ENCODE peak calls at places on chromosomes 13 and 19, in nine cellular contexts. T, N, A, S, W, P, K, G and C are unnamed samples. For H3K4me1 and H3K27me3, the result is how much of the 10 kb centered on the place peaks cover.

GRCh38 chr13:107020393-107020792 is 452.5 kb upstream of the ARGLU1 start:
- DNase-seq in K (no peak), S (no peak), A (no peak), T (peak), W (no peak), P (no peak), N (no peak), G (no peak), C (no peak)

GRCh38 chr19:40139533-40140287 is 49.0 kb upstream of the ZNF780A start:
- DNase-seq in S (peak), W (peak), A (no peak), N (peak), T (peak), K (peak), G (no peak), P (no peak), C (peak)

GRCh38 chr19:3923096-3923758 is 9.6 kb upstream of the NMRK2 start:
- DNase-seq in K (no peak), A (no peak), T (no peak), S (no peak), G (no peak), P (no peak), N (no peak), W (no peak), C (no peak)

GRCh38 chr13:85654227-85654626 is 145.0 kb downstream of the SLITRK6 start:
- DNase-seq in P (no peak), K (no peak), T (peak), A (no peak), N (no peak), S (no peak), W (no peak), G (no peak), C (no peak)

GRCh38 chr19:46674416-46675178 is 13.6 kb upstream of the DACT3 start:
- DNase-seq in K (peak), A (no peak), G (no peak), P (peak), W (no peak), T (peak), S (no peak), N (no peak), C (no peak)

GRCh38 chr19:11574689-11575088 is 2.8 kb downstream of the ACP5 start:
- DNase-seq in T (no peak), P (no peak), K (no peak), W (no peak), G (no peak), N (no peak), S (no peak), A (no peak), C (no peak)

GRCh38 chr13:59144700-59145099 is 1019.0 kb downstream of the DIAPH3 start:
- DNase-seq in T (no peak), P (peak), G (no peak), A (no peak), K (no peak), S (no peak), W (no peak), N (no peak), C (no peak)

GRCh38 chr13:61727714-61728275 is 312.1 kb upstream of the PCDH20 start:
- DNase-seq in T (peak), G (no peak), P (no peak), N (no peak), K (no peak), S (no peak), A (no peak), W (no peak), C (no peak)

GRCh38 chr19:40805258-40805868 is 6.4 kb downstream of the EGLN2 start:
- DNase-seq in P (no peak), T (no peak), G (no peak), A (no peak), N (no peak), S (no peak), K (no peak), W (peak), C (no peak)

GRCh38 chr19:2274937-2275535 is 6.9 kb downstream of the PEAK3 start:
- DNase-seq in W (peak), P (peak), A (peak), K (peak), T (peak), G (peak), S (peak), N (peak), C (peak)

GRCh38 chr13:75993823-75994222 is 357.7 kb downstream of the LMO7 start:
- DNase-seq in S (no peak), T (no peak), P (no peak), A (no peak), W (no peak), N (no peak), K (no peak), G (no peak), C (no peak)
- H3K4me3 ChIP-seq in S (no peak), T (no peak), P (no peak), A (no peak), W (no peak), N (no peak), K (no peak), G (no peak), C (no peak)

DNA sequence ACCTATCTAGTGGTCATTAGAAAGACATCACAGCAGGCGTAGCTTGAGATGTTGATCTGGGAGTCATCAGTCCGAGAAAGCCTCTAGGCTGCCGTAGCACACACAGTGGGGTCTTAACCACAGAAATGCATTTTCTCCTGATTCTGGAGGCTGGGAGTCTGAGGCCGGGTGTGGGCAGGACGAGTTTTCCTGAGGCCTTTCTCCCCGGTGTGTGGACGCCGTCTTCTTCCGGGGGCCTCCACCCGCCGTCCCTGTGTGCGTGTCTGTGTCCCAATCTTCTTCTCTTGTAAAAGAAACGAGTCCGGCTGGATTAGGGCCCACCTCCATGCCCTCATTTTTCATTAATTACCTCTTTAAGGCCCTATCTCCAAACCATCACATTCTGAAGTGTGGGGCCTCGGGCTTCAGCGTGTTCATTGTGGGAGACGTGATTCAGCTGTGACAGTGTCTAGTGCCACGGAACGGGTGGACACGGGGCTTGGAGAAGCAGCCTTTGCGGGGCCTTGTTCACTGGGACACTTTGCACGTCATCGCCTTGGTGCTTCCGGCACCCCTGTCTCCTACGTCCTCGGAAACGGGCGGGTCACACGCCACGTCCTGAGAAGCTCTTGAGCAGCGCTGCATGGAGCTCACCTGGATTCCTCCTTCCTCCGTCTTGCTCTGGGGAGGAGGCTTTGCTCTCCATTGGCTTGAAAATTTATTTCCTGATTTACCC is 208.9 kb upstream of the SOX1 start:
- DNase-seq in K (no peak), T (no peak), W (no peak), G (no peak), N (no peak), A (no peak), P (no peak), S (no peak), C (no peak)
- H3K4me1 ChIP-seq in K (under half), T (under half), W (under half), G (under half), N (under half), A (under half), P (under half), S (under half), C (under half)

DNA sequence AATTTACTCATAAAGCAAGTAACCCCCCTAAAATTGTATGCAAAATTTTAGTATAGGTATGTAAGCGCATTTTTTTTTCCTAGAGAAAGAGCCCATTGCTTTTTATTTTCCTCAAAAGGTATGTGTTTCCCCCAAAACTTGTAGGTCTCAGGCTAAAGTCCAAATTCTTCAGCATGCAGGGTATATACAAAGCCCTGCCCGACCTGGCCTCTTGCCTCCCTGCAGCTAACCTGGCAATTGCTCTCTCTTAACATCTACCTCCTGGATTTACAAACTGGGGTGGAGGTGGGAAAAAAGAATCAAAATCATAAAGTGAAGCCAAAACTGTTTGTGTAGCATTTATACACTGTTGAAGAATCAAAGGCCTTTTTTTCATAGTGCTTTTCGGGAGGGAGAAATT is 107.8 kb downstream of the KCNRG start:
- DNase-seq in G (no peak), A (no peak), N (no peak), W (no peak), P (no peak), S (no peak), T (peak), K (no peak), C (no peak)
- H3K27me3 ChIP-seq in G (under half), A (under half), N (under half), W (under half), P (under half), S (under half), T (under half), K (half or more), C (under half)

DNA sequence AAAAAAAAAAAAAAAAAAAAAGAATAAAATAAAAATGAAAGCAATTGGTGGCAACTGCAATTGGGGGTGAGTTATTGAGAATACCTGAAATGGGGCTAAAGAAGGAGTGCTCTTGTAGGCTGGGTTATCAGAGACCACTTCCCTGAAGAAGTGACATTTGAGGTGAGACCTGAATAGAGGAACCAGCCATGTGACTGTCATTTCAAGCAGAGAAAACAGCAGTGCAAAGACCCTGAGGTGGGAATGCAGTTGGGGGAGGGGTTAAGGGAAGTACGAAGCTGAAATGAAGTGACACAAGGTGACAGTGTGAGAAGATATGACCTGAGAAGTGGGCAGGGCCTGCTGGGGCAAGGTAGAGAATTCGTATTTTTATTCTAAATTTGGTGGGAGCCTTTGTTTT is 4.3 kb upstream of the PALM3 start:
- DNase-seq in A (no peak), K (no peak), P (no peak), N (no peak), W (no peak), G (no peak), S (no peak), T (no peak), C (no peak)
- H3K4me3 ChIP-seq in A (no peak), K (no peak), P (no peak), N (no peak), W (no peak), G (no peak), S (no peak), T (no peak), C (no peak)